ENCODE peak calls at places on chromosomes 1 and 21, in five cellular contexts. One of them, this sample, is unnamed.
A peak's percentile ranks its signal among the peaks of the same experiment; 100 is the strongest.

GRCh38 chr1:230342019-230342418 is 84.1 kb downstream of the PGBD5 start:
- DNase-seq in activated CD4-positive, alpha-beta memory T cell treated with anti-CD3 and anti-CD28 coated beads for 36 hours: no peak
- DNase-seq in hepatic stellate cell: no peak
- DNase-seq in M059J: peak; percentile 14
- DNase-seq in brain pericyte: no peak
- DNase-seq in this sample: no peak

GRCh38 chr1:151401125-151401788 is 1.9 kb downstream of the PSMB4 start:
- DNase-seq in activated CD4-positive, alpha-beta memory T cell treated with anti-CD3 and anti-CD28 coated beads for 36 hours: no peak
- DNase-seq in hepatic stellate cell: no peak
- DNase-seq in brain pericyte: no peak
- DNase-seq in M059J: peak; percentile 38
- DNase-seq in this sample: no peak

GRCh38 chr1:2257245-2257627 is 29.1 kb downstream of the SKI start:
- DNase-seq in M059J: no peak
- DNase-seq in activated CD4-positive, alpha-beta memory T cell treated with anti-CD3 and anti-CD28 coated beads for 36 hours: no peak
- DNase-seq in brain pericyte: no peak
- DNase-seq in hepatic stellate cell: no peak
- DNase-seq in this sample: no peak

GRCh38 chr1:21066365-21067012 is 110.2 kb downstream of the EIF4G3 start:
- DNase-seq in activated CD4-positive, alpha-beta memory T cell treated with anti-CD3 and anti-CD28 coated beads for 36 hours: no peak
- DNase-seq in brain pericyte: no peak
- DNase-seq in hepatic stellate cell: no peak
- DNase-seq in M059J: no peak
- DNase-seq in this sample: no peak

GRCh38 chr1:91564888-91565700 is 64.4 kb downstream of the CDC7 start:
- DNase-seq in brain pericyte: no peak
- DNase-seq in activated CD4-positive, alpha-beta memory T cell treated with anti-CD3 and anti-CD28 coated beads for 36 hours: no peak
- DNase-seq in hepatic stellate cell: no peak
- DNase-seq in M059J: no peak
- DNase-seq in this sample: no peak

GRCh38 chr1:61388586-61388985 is 306.2 kb downstream of the NFIA start:
- DNase-seq in activated CD4-positive, alpha-beta memory T cell treated with anti-CD3 and anti-CD28 coated beads for 36 hours: no peak
- DNase-seq in brain pericyte: peak; percentile 38
- DNase-seq in hepatic stellate cell: no peak
- DNase-seq in M059J: peak; percentile 11
- DNase-seq in this sample: no peak

GRCh38 chr1:247295274-247295684 is 36.4 kb downstream of the ZNF496 start:
- DNase-seq in M059J: peak; percentile 75
- DNase-seq in activated CD4-positive, alpha-beta memory T cell treated with anti-CD3 and anti-CD28 coated beads for 36 hours: no peak
- DNase-seq in hepatic stellate cell: no peak
- DNase-seq in brain pericyte: no peak
- DNase-seq in this sample: no peak

GRCh38 chr21:44804762-44805161 is 3.1 kb upstream of the UBE2G2 start:
- DNase-seq in hepatic stellate cell: no peak
- DNase-seq in M059J: no peak
- DNase-seq in brain pericyte: no peak
- DNase-seq in activated CD4-positive, alpha-beta memory T cell treated with anti-CD3 and anti-CD28 coated beads for 36 hours: no peak
- DNase-seq in this sample: peak; percentile 52

GRCh38 chr1:240031009-240031408 is 60.7 kb upstream of the FMN2 start:
- DNase-seq in hepatic stellate cell: peak; percentile 71
- DNase-seq in brain pericyte: no peak
- DNase-seq in activated CD4-positive, alpha-beta memory T cell treated with anti-CD3 and anti-CD28 coated beads for 36 hours: no peak
- DNase-seq in M059J: peak; percentile 99
- DNase-seq in this sample: no peak

GRCh38 chr21:29433366-29434059 is 134.8 kb downstream of the BACH1 start:
- DNase-seq in activated CD4-positive, alpha-beta memory T cell treated with anti-CD3 and anti-CD28 coated beads for 36 hours: no peak
- DNase-seq in brain pericyte: no peak
- DNase-seq in M059J: no peak
- DNase-seq in hepatic stellate cell: peak; percentile 19
- DNase-seq in this sample: no peak

GRCh38 chr1:12140016-12140415 is 26.8 kb upstream of the TNFRSF1B start:
- DNase-seq in brain pericyte: no peak
- DNase-seq in hepatic stellate cell: no peak
- DNase-seq in activated CD4-positive, alpha-beta memory T cell treated with anti-CD3 and anti-CD28 coated beads for 36 hours: no peak
- DNase-seq in M059J: no peak
- DNase-seq in this sample: no peak

GRCh38 chr1:101235241-101235695 is 1.6 kb upstream of the S1PR1 start:
- DNase-seq in hepatic stellate cell: no peak
- DNase-seq in activated CD4-positive, alpha-beta memory T cell treated with anti-CD3 and anti-CD28 coated beads for 36 hours: peak; percentile 60
- DNase-seq in brain pericyte: no peak
- DNase-seq in M059J: no peak
- DNase-seq in this sample: no peak

GRCh38 chr1:23593556-23594148 is 34.4 kb upstream of the ID3 start:
- DNase-seq in M059J: peak; percentile 85
- DNase-seq in hepatic stellate cell: no peak
- DNase-seq in brain pericyte: no peak
- DNase-seq in activated CD4-positive, alpha-beta memory T cell treated with anti-CD3 and anti-CD28 coated beads for 36 hours: peak; percentile 39
- DNase-seq in this sample: no peak

GRCh38 chr1:53588053-53588779 is 129.0 kb downstream of the DMRTB1 start:
- DNase-seq in activated CD4-positive, alpha-beta memory T cell treated with anti-CD3 and anti-CD28 coated beads for 36 hours: no peak
- DNase-seq in brain pericyte: no peak
- DNase-seq in hepatic stellate cell: no peak
- DNase-seq in M059J: no peak
- DNase-seq in this sample: no peak

GRCh38 chr1:68346192-68346808 is 103.5 kb downstream of the RPE65 start:
- DNase-seq in activated CD4-positive, alpha-beta memory T cell treated with anti-CD3 and anti-CD28 coated beads for 36 hours: no peak
- DNase-seq in M059J: peak; percentile 36
- DNase-seq in brain pericyte: no peak
- DNase-seq in hepatic stellate cell: peak; percentile 11
- DNase-seq in this sample: no peak